ENCODE peak calls at places on chromosomes 1 and 21, in six cellular contexts. One of them, this sample, is unnamed.

GRCh38 chr1:110524311-110525249 is 5.6 kb upstream of the KCNA10 start:
- DNase-seq in thoracic aorta: no peak
- DNase-seq in fibroblast of pulmonary artery: peak
- DNase-seq in ovary: no peak
- DNase-seq in fibroblast of mammary gland: peak
- DNase-seq in right lobe of liver: no peak
- DNase-seq in this sample: peak

GRCh38 chr1:81585371-81585770 is 215.4 kb upstream of the ADGRL2 start:
- DNase-seq in right lobe of liver: no peak
- DNase-seq in fibroblast of pulmonary artery: peak
- DNase-seq in ovary: no peak
- DNase-seq in thoracic aorta: no peak
- DNase-seq in fibroblast of mammary gland: no peak
- DNase-seq in this sample: no peak

GRCh38 chr1:223000549-223001135 is 142.4 kb downstream of the TLR5 start:
- DNase-seq in ovary: no peak
- DNase-seq in right lobe of liver: no peak
- DNase-seq in fibroblast of mammary gland: no peak
- DNase-seq in thoracic aorta: no peak
- DNase-seq in fibroblast of pulmonary artery: no peak
- DNase-seq in this sample: peak

GRCh38 chr21:29305561-29305960 is 6.8 kb downstream of the BACH1 start:
- DNase-seq in right lobe of liver: no peak
- DNase-seq in thoracic aorta: no peak
- DNase-seq in fibroblast of mammary gland: no peak
- DNase-seq in fibroblast of pulmonary artery: no peak
- DNase-seq in ovary: no peak
- DNase-seq in this sample: no peak

GRCh38 chr1:85576642-85577420 is 3.7 kb upstream of the CCN1 start:
- DNase-seq in ovary: peak
- DNase-seq in fibroblast of mammary gland: peak
- DNase-seq in thoracic aorta: peak
- DNase-seq in fibroblast of pulmonary artery: peak
- DNase-seq in right lobe of liver: peak
- DNase-seq in this sample: peak

GRCh38 chr1:26469558-26469957 is 2.7 kb upstream of the HMGN2 start:
- DNase-seq in fibroblast of mammary gland: no peak
- DNase-seq in thoracic aorta: no peak
- DNase-seq in right lobe of liver: no peak
- DNase-seq in ovary: peak
- DNase-seq in fibroblast of pulmonary artery: no peak
- DNase-seq in this sample: no peak

GRCh38 chr1:78222225-78222961 is 176.6 kb downstream of the GIPC2 start:
- DNase-seq in fibroblast of pulmonary artery: no peak
- DNase-seq in thoracic aorta: no peak
- DNase-seq in fibroblast of mammary gland: peak
- DNase-seq in right lobe of liver: no peak
- DNase-seq in ovary: no peak
- DNase-seq in this sample: no peak

GRCh38 chr1:87140831-87141540 is 187.7 kb upstream of the LMO4 start:
- DNase-seq in fibroblast of pulmonary artery: no peak
- DNase-seq in ovary: no peak
- DNase-seq in right lobe of liver: no peak
- DNase-seq in thoracic aorta: no peak
- DNase-seq in fibroblast of mammary gland: no peak
- DNase-seq in this sample: no peak

DNA sequence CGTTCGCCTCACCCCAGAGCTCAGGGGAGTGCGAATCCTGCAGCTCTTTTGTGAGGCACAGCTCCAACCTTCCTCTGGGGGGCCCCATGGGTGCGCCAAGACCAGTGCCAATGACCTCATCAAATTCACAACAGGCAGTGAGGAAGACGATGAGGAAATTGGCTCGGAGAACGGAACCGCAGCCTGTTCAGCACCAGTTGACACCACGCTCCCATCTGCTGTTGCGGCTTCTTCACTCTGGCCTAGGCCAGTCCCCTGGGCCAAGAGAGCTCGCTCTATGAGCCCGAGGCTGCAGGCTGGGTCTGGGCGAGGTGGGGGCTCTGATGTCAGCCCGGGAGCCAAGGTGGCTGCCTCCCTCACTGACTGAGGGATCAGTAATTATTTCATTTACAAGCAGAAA is 2.2 kb downstream of the PLEKHA6 start:
- DNase-seq in fibroblast of mammary gland: peak
- DNase-seq in thoracic aorta: no peak
- DNase-seq in right lobe of liver: no peak
- DNase-seq in ovary: no peak
- DNase-seq in fibroblast of pulmonary artery: peak
- DNase-seq in this sample: no peak
- H3K4me3 ChIP-seq in fibroblast of mammary gland: no peak
- H3K4me3 ChIP-seq in thoracic aorta: no peak
- H3K4me3 ChIP-seq in right lobe of liver: no peak
- H3K4me3 ChIP-seq in ovary: no peak
- H3K4me3 ChIP-seq in fibroblast of pulmonary artery: no peak
- H3K4me3 ChIP-seq in this sample: no peak

DNA sequence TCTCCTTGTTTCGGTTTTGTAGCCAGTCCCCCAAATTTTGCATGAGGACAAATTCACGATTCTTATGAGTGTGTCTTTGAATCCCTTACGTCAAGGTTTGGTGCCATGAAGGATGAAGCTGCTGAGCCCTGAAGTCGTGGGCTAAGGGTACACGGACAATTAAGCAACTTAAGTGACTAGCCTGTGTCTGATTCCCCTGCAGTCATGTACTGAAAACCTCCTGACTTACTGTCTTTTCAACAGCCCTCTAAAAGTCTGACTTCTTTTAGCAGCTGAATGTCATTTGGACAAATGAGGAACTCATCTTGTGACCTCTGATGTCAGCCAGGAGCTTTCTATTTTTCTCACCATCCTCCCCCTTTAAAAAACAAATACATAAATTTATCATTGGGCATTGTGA is 27.1 kb upstream of the C1orf105 start:
- DNase-seq in right lobe of liver: no peak
- DNase-seq in ovary: no peak
- DNase-seq in thoracic aorta: no peak
- DNase-seq in fibroblast of pulmonary artery: no peak
- DNase-seq in fibroblast of mammary gland: no peak
- DNase-seq in this sample: no peak
- TF ChIP-seq CTCF in right lobe of liver: no peak
- TF ChIP-seq CTCF in ovary: no peak
- TF ChIP-seq CTCF in thoracic aorta: no peak
- TF ChIP-seq CTCF in fibroblast of pulmonary artery: no peak
- TF ChIP-seq CTCF in fibroblast of mammary gland: no peak
- TF ChIP-seq CTCF in this sample: no peak

DNA sequence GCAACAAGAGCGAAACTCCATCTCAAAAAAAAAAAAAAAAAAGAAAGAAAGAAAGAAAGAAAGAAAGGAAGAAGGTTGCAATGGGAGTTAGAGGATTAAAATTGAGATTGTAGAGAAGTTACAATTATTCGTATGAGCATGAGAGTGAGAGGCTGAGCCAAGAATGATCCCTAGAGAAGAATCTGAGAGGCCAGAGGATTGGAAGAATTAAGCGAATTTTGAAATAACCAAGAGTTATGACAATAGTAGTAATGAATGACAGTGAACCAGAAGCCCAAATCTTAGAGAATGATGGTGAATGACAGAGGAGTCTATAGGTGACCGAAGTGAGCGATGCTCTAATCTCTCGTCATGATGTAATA is 369 bp upstream of the ZYG11B start:
- DNase-seq in fibroblast of mammary gland: no peak
- DNase-seq in ovary: no peak
- DNase-seq in right lobe of liver: no peak
- DNase-seq in thoracic aorta: no peak
- DNase-seq in fibroblast of pulmonary artery: no peak
- DNase-seq in this sample: peak
- H3K4me3 ChIP-seq in fibroblast of mammary gland: peak
- H3K4me3 ChIP-seq in ovary: peak
- H3K4me3 ChIP-seq in right lobe of liver: peak
- H3K4me3 ChIP-seq in thoracic aorta: peak
- H3K4me3 ChIP-seq in fibroblast of pulmonary artery: peak
- H3K4me3 ChIP-seq in this sample: peak

GRCh38 chr1:107900083-107900945 is 64.7 kb downstream of the VAV3 start:
- DNase-seq in fibroblast of pulmonary artery: no peak
- DNase-seq in fibroblast of mammary gland: no peak
- DNase-seq in right lobe of liver: no peak
- DNase-seq in thoracic aorta: no peak
- DNase-seq in ovary: no peak
- DNase-seq in this sample: no peak
- TF ChIP-seq CTCF in fibroblast of pulmonary artery: no peak
- TF ChIP-seq CTCF in fibroblast of mammary gland: no peak
- TF ChIP-seq CTCF in right lobe of liver: no peak
- TF ChIP-seq CTCF in thoracic aorta: no peak
- TF ChIP-seq CTCF in ovary: no peak
- TF ChIP-seq CTCF in this sample: no peak

GRCh38 chr1:32960819-32961355 is 3.7 kb downstream of the RNF19B start:
- DNase-seq in right lobe of liver: no peak
- DNase-seq in ovary: no peak
- DNase-seq in thoracic aorta: no peak
- DNase-seq in fibroblast of mammary gland: no peak
- DNase-seq in fibroblast of pulmonary artery: no peak
- DNase-seq in this sample: no peak

GRCh38 chr1:32964461-32965250 is at the start of gene RNF19B:
- DNase-seq in fibroblast of mammary gland: peak
- DNase-seq in thoracic aorta: peak
- DNase-seq in ovary: peak
- DNase-seq in fibroblast of pulmonary artery: peak
- DNase-seq in right lobe of liver: peak
- DNase-seq in this sample: peak

GRCh38 chr1:32960342-32960741 is 4.3 kb downstream of the RNF19B start:
- DNase-seq in right lobe of liver: no peak
- DNase-seq in thoracic aorta: no peak
- DNase-seq in fibroblast of mammary gland: no peak
- DNase-seq in ovary: no peak
- DNase-seq in fibroblast of pulmonary artery: no peak
- DNase-seq in this sample: no peak

GRCh38 chr1:32963746-32964460 is 706 bp downstream of the RNF19B start:
- DNase-seq in fibroblast of pulmonary artery: peak
- DNase-seq in ovary: peak
- DNase-seq in right lobe of liver: peak
- DNase-seq in thoracic aorta: no peak
- DNase-seq in fibroblast of mammary gland: no peak
- DNase-seq in this sample: peak

DNA sequence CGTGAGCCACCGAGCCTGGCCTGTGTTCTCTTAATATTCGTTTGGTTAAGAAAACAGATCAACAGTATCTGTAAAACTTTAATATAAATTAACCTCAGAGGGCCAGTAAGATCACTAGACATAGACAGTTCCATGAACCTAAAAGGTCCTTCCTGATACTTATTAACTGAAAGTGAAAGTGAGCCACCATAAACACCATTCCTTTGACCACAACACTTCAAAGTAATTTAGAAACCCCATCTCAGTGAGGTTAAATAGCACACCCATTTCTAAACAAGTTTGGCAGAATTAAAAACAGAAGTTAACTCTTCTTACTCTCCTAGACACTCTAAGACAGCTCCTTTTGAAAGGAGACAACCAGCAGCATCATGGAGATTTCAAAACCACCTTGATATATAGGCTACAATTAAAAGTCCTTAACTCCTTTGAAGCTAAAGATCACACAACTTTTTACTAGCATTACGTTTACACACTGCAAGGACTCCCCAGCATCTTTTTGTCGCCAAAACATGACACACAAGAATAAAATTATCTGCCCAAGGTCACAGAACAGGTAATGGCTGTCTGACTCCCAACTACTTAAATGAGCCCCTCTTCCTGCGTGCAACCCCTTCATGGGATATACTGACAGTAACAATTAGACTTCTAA is 2.2 kb downstream of the RNF19B start:
- DNase-seq in fibroblast of pulmonary artery: no peak
- DNase-seq in fibroblast of mammary gland: no peak
- DNase-seq in ovary: no peak
- DNase-seq in thoracic aorta: no peak
- DNase-seq in right lobe of liver: no peak
- DNase-seq in this sample: peak
- H3K4me3 ChIP-seq in fibroblast of pulmonary artery: peak
- H3K4me3 ChIP-seq in fibroblast of mammary gland: peak
- H3K4me3 ChIP-seq in ovary: peak
- H3K4me3 ChIP-seq in thoracic aorta: peak
- H3K4me3 ChIP-seq in right lobe of liver: peak
- H3K4me3 ChIP-seq in this sample: peak

DNA sequence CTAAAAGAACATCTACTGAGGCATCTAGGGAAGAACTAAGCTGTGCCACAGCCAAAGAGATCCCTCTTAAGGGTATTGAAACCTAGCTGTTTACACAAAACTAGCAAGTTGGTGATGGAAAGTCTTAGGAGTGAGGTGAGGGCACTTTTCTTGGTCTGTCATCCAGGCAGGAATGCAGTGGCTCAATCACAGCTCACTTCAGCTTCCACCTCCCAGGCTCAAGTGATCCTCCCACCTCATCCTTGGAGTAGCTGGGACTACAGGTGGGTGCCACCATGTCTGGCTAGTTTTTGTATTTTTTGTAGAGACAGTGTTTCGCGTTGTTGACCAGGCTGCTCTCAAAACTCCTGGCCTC is 2.4 kb downstream of the PLEKHO1 start:
- DNase-seq in ovary: no peak
- DNase-seq in right lobe of liver: no peak
- DNase-seq in thoracic aorta: no peak
- DNase-seq in fibroblast of mammary gland: no peak
- DNase-seq in fibroblast of pulmonary artery: peak
- DNase-seq in this sample: peak
- TF ChIP-seq CTCF in ovary: no peak
- TF ChIP-seq CTCF in right lobe of liver: no peak
- TF ChIP-seq CTCF in thoracic aorta: no peak
- TF ChIP-seq CTCF in fibroblast of mammary gland: no peak
- TF ChIP-seq CTCF in fibroblast of pulmonary artery: no peak
- TF ChIP-seq CTCF in this sample: no peak

DNA sequence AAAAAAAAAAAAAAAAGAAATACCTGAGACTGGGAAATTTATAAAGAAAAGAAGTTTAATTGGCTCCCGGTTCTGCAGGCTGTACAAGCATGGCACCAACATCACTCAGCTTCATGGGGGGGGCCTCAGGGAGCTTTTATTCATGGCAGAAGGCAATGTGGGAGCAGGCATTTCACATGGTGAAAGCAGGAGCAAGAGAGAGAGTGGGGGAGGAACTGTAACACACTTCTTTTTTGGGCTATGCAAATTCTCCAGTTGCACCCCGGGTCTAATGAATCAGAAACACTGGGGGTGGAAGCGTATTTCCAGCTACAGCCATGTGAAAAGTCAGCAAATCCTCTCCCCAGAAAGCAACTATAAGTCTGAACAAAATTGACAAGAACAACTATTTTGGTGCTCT is 11.8 kb upstream of the SOD1 start:
- DNase-seq in fibroblast of mammary gland: no peak
- DNase-seq in right lobe of liver: no peak
- DNase-seq in thoracic aorta: no peak
- DNase-seq in fibroblast of pulmonary artery: no peak
- DNase-seq in ovary: no peak
- DNase-seq in this sample: no peak
- H3K4me3 ChIP-seq in fibroblast of mammary gland: no peak
- H3K4me3 ChIP-seq in right lobe of liver: no peak
- H3K4me3 ChIP-seq in thoracic aorta: no peak
- H3K4me3 ChIP-seq in fibroblast of pulmonary artery: no peak
- H3K4me3 ChIP-seq in ovary: no peak
- H3K4me3 ChIP-seq in this sample: no peak

GRCh38 chr1:155261401-155261887 is 716 bp downstream of the SCAMP3 start:
- DNase-seq in fibroblast of pulmonary artery: no peak
- DNase-seq in thoracic aorta: no peak
- DNase-seq in right lobe of liver: no peak
- DNase-seq in fibroblast of mammary gland: no peak
- DNase-seq in ovary: no peak
- DNase-seq in this sample: no peak
- TF ChIP-seq CTCF in fibroblast of pulmonary artery: no peak
- TF ChIP-seq CTCF in thoracic aorta: no peak
- TF ChIP-seq CTCF in right lobe of liver: no peak
- TF ChIP-seq CTCF in fibroblast of mammary gland: no peak
- TF ChIP-seq CTCF in ovary: no peak
- TF ChIP-seq CTCF in this sample: no peak